ENCODE peak calls at places on chromosomes 13 and 19, in eight cellular contexts. One of them, this sample, is unnamed.

GRCh38 chr13:113802090-113802531 is 43.1 kb downstream of the TMEM255B start:
- DNase-seq in AG04450: peak; percentile 54
- DNase-seq in fibroblast of lung: peak; percentile 83
- DNase-seq in choroid plexus epithelial cell: peak; percentile 77
- DNase-seq in endodermal cell: peak; percentile 88
- DNase-seq in AG09319: peak; percentile 39
- DNase-seq in stomach: no peak
- DNase-seq in GM13977: no peak
- DNase-seq in this sample: peak; percentile 66

GRCh38 chr13:24615114-24615513 is 65.1 kb upstream of the ATP12A start:
- DNase-seq in AG04450: no peak
- DNase-seq in fibroblast of lung: no peak
- DNase-seq in choroid plexus epithelial cell: no peak
- DNase-seq in endodermal cell: no peak
- DNase-seq in AG09319: no peak
- DNase-seq in stomach: no peak
- DNase-seq in GM13977: no peak
- DNase-seq in this sample: no peak

GRCh38 chr19:18160792-18161690 is 8.1 kb downstream of the PIK3R2 start:
- DNase-seq in AG04450: no peak
- DNase-seq in fibroblast of lung: peak; percentile 49
- DNase-seq in choroid plexus epithelial cell: peak; percentile 53
- DNase-seq in endodermal cell: peak; percentile 94
- DNase-seq in AG09319: peak; percentile 19
- DNase-seq in stomach: peak; percentile 87
- DNase-seq in GM13977: peak; percentile 97
- DNase-seq in this sample: peak; percentile 69

GRCh38 chr13:23087884-23088283 is 92.9 kb upstream of the SGCG start:
- DNase-seq in AG04450: no peak
- DNase-seq in fibroblast of lung: peak; percentile 31
- DNase-seq in choroid plexus epithelial cell: peak; percentile 10
- DNase-seq in endodermal cell: peak; percentile 83
- DNase-seq in AG09319: no peak
- DNase-seq in stomach: no peak
- DNase-seq in GM13977: no peak
- DNase-seq in this sample: no peak

GRCh38 chr13:45367995-45368394 is 27.0 kb upstream of the TPT1 start:
- DNase-seq in AG04450: no peak
- DNase-seq in fibroblast of lung: no peak
- DNase-seq in choroid plexus epithelial cell: no peak
- DNase-seq in endodermal cell: no peak
- DNase-seq in AG09319: no peak
- DNase-seq in stomach: no peak
- DNase-seq in GM13977: no peak
- DNase-seq in this sample: no peak

GRCh38 chr13:19967619-19968018 is 9.1 kb downstream of the ZMYM2 start:
- DNase-seq in AG04450: no peak
- DNase-seq in fibroblast of lung: no peak
- DNase-seq in choroid plexus epithelial cell: peak; percentile 13
- DNase-seq in endodermal cell: no peak
- DNase-seq in AG09319: no peak
- DNase-seq in stomach: no peak
- DNase-seq in GM13977: no peak
- DNase-seq in this sample: no peak

GRCh38 chr19:13401388-13401787 is 104.9 kb downstream of the CACNA1A start:
- DNase-seq in AG04450: no peak
- DNase-seq in fibroblast of lung: peak; percentile 12
- DNase-seq in choroid plexus epithelial cell: peak; percentile 20
- DNase-seq in endodermal cell: peak; percentile 70
- DNase-seq in AG09319: no peak
- DNase-seq in stomach: no peak
- DNase-seq in GM13977: no peak
- DNase-seq in this sample: peak; percentile 40

GRCh38 chr13:41955605-41956004 is 5.3 kb downstream of the VWA8 start:
- DNase-seq in AG04450: no peak
- DNase-seq in fibroblast of lung: no peak
- DNase-seq in choroid plexus epithelial cell: no peak
- DNase-seq in endodermal cell: no peak
- DNase-seq in AG09319: no peak
- DNase-seq in stomach: no peak
- DNase-seq in GM13977: no peak
- DNase-seq in this sample: no peak

GRCh38 chr19:10290876-10291553 is 1.3 kb downstream of the ICAM5 start:
- DNase-seq in AG04450: no peak
- DNase-seq in fibroblast of lung: peak; percentile 40
- DNase-seq in choroid plexus epithelial cell: peak; percentile 59
- DNase-seq in endodermal cell: peak; percentile 82
- DNase-seq in AG09319: no peak
- DNase-seq in stomach: peak; percentile 48
- DNase-seq in GM13977: peak; percentile 66
- DNase-seq in this sample: peak; percentile 63

GRCh38 chr13:111514646-111515617 is 194.5 kb downstream of the TEX29 start:
- DNase-seq in AG04450: no peak
- DNase-seq in fibroblast of lung: no peak
- DNase-seq in choroid plexus epithelial cell: no peak
- DNase-seq in endodermal cell: no peak
- DNase-seq in AG09319: no peak
- DNase-seq in stomach: no peak
- DNase-seq in GM13977: no peak
- DNase-seq in this sample: no peak

GRCh38 chr13:30978981-30979956 is 46.8 kb downstream of the TEX26 start:
- DNase-seq in AG04450: no peak
- DNase-seq in fibroblast of lung: no peak
- DNase-seq in choroid plexus epithelial cell: peak; percentile 36
- DNase-seq in endodermal cell: peak; percentile 96
- DNase-seq in AG09319: no peak
- DNase-seq in stomach: peak; percentile 30
- DNase-seq in GM13977: no peak
- DNase-seq in this sample: peak; percentile 48
- TF ChIP-seq CTCF in AG04450: peak; percentile 44
- TF ChIP-seq CTCF in fibroblast of lung: peak; percentile 40
- TF ChIP-seq CTCF in choroid plexus epithelial cell: peak; percentile 77
- TF ChIP-seq CTCF in endodermal cell: peak; percentile 98
- TF ChIP-seq CTCF in AG09319: peak; percentile 46
- TF ChIP-seq CTCF in stomach: no peak
- TF ChIP-seq CTCF in GM13977: peak; percentile 87
- TF ChIP-seq CTCF in this sample: peak; percentile 54

DNA sequence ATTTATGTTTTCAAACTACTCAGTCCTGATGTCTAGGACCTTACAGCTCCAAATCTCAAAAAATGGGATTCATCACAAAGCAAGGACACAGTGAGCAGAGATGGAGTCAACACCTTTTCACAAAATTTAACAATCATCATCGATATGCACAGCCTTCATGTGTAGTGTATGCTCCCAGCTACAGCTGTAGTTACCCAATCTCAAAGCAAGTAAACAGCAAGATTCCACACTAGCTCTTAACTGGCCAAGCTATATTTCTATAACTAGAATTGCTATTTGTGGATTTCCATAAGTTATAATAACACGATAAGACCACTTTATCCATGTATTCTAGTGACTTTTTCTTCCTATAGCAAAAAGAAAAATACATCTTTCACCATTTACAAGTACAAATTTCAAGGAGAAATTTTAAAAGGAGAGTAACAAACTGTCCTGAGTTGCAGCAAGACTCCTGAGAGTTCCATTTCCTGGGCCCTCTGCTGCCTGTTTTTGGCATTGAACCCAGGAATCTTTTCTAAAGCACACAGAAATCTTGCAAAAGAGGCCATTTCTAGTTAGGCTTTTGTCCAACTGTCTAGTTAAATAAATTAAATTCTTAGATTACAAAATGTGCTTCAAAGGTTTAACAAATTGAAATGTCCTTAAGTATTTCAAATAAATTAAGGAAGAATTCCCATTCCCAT is 460.6 kb downstream of the FGF14 start:
- DNase-seq in AG04450: no peak
- DNase-seq in fibroblast of lung: peak; percentile 46
- DNase-seq in choroid plexus epithelial cell: peak; percentile 66
- DNase-seq in endodermal cell: peak; percentile 65
- DNase-seq in AG09319: no peak
- DNase-seq in stomach: no peak
- DNase-seq in GM13977: no peak
- DNase-seq in this sample: peak; percentile 31
- TF ChIP-seq CTCF in AG04450: peak; percentile 29
- TF ChIP-seq CTCF in fibroblast of lung: peak; percentile 35
- TF ChIP-seq CTCF in choroid plexus epithelial cell: peak; percentile 68
- TF ChIP-seq CTCF in endodermal cell: peak; percentile 70
- TF ChIP-seq CTCF in AG09319: peak; percentile 32
- TF ChIP-seq CTCF in stomach: no peak
- TF ChIP-seq CTCF in GM13977: no peak
- TF ChIP-seq CTCF in this sample: peak; percentile 31

GRCh38 chr19:49873149-49873521 is 4.0 kb downstream of the AKT1S1 start:
- DNase-seq in AG04450: no peak
- DNase-seq in fibroblast of lung: no peak
- DNase-seq in choroid plexus epithelial cell: no peak
- DNase-seq in endodermal cell: no peak
- DNase-seq in AG09319: no peak
- DNase-seq in stomach: no peak
- DNase-seq in GM13977: no peak
- DNase-seq in this sample: no peak
- TF ChIP-seq CTCF in AG04450: no peak
- TF ChIP-seq CTCF in fibroblast of lung: no peak
- TF ChIP-seq CTCF in choroid plexus epithelial cell: no peak
- TF ChIP-seq CTCF in endodermal cell: no peak
- TF ChIP-seq CTCF in AG09319: no peak
- TF ChIP-seq CTCF in stomach: no peak
- TF ChIP-seq CTCF in GM13977: no peak
- TF ChIP-seq CTCF in this sample: no peak

GRCh38 chr19:55486043-55486970 is 1.3 kb downstream of the NAT14 start:
- DNase-seq in AG04450: no peak
- DNase-seq in fibroblast of lung: no peak
- DNase-seq in choroid plexus epithelial cell: no peak
- DNase-seq in endodermal cell: peak; percentile 74
- DNase-seq in AG09319: no peak
- DNase-seq in stomach: no peak
- DNase-seq in GM13977: no peak
- DNase-seq in this sample: peak; percentile 45
- TF ChIP-seq CTCF in AG04450: peak; percentile 19
- TF ChIP-seq CTCF in fibroblast of lung: peak; percentile 35
- TF ChIP-seq CTCF in choroid plexus epithelial cell: no peak
- TF ChIP-seq CTCF in endodermal cell: peak; percentile 22
- TF ChIP-seq CTCF in AG09319: peak; percentile 42
- TF ChIP-seq CTCF in stomach: no peak
- TF ChIP-seq CTCF in GM13977: no peak
- TF ChIP-seq CTCF in this sample: no peak

DNA sequence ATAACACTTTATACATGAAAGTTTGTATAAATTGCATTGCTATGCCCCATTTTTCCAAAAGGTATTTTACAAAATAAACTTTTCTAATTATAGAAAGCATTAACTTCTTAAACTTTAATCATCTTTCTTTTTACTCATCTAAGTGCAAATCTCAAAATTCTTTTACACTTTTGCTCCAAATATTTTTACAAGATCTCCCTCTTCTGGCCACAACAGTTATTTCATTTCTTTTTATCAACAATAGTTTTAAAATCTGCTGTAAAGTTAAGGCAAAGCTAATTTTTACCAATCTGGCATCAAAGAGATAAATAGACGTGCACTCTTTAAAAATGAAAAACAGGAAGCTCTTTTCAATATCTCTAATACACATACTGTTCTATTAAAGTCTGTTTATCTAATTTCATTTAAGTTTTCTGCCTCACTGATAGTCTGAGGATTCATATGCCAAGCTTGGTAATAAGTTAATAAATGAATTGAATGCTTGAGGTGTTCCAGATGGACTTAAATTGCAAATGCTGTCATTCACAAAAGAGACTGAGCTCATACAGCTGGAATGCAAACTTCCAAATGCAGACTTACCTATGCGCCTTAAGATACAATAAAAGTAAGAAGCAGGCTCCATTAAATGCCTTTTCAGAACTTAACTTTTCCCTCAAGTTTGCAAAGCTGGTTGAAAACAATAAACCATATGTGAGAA is 583.0 kb upstream of the ATXN8OS start:
- DNase-seq in AG04450: no peak
- DNase-seq in fibroblast of lung: peak; percentile 9
- DNase-seq in choroid plexus epithelial cell: peak; percentile 14
- DNase-seq in endodermal cell: no peak
- DNase-seq in AG09319: no peak
- DNase-seq in stomach: no peak
- DNase-seq in GM13977: no peak
- DNase-seq in this sample: peak; percentile 20
- TF ChIP-seq CTCF in AG04450: no peak
- TF ChIP-seq CTCF in fibroblast of lung: no peak
- TF ChIP-seq CTCF in choroid plexus epithelial cell: peak; percentile 35
- TF ChIP-seq CTCF in endodermal cell: peak; percentile 74
- TF ChIP-seq CTCF in AG09319: no peak
- TF ChIP-seq CTCF in stomach: no peak
- TF ChIP-seq CTCF in GM13977: peak; percentile 9
- TF ChIP-seq CTCF in this sample: peak; percentile 48